ENCODE peak calls at places on chromosomes 7 and 10, in five cellular contexts. Q, K, G, R and M are unnamed samples.
A peak's percentile ranks its signal among the peaks of the same experiment; 100 is the strongest.

GRCh38 chr10:45421231-45422097 is 47.4 kb downstream of the ALOX5 start:
- DNase-seq in G (no peak), R (no peak), Q (no peak), K (no peak), M (no peak)

GRCh38 chr7:50552921-50553320 is 12.3 kb downstream of the DDC start:
- DNase-seq in G (peak; percentile 78), Q (peak; percentile 66), K (no peak), R (peak; percentile 57), M (peak; percentile 48)

GRCh38 chr7:100629117-100629711 is 12.1 kb downstream of the TFR2 start:
- DNase-seq in G (no peak), K (peak; percentile 28), Q (peak; percentile 32), R (peak; percentile 90), M (peak; percentile 86)

GRCh38 chr7:85186083-85186520 is 754 bp downstream of the SEMA3D start:
- DNase-seq in Q (peak; percentile 68), K (no peak), R (peak; percentile 65), G (peak; percentile 78), M (no peak)

GRCh38 chr7:43553999-43554398 is 28.9 kb upstream of the STK17A start:
- DNase-seq in R (no peak), G (no peak), Q (peak; percentile 61), K (no peak), M (no peak)

GRCh38 chr7:159197066-159197975 is 52.7 kb upstream of the VIPR2 start:
- DNase-seq in K (no peak), G (peak; percentile 49), Q (no peak), R (peak; percentile 23), M (no peak)

GRCh38 chr7:20441886-20442505 is 111.3 kb downstream of the ITGB8 start:
- DNase-seq in R (no peak), K (no peak), Q (peak; percentile 13), G (no peak), M (no peak)

GRCh38 chr7:20330176-20330796 is 414 bp upstream of the ITGB8 start:
- DNase-seq in K (no peak), Q (peak; percentile 99), R (peak; percentile 81), G (peak; percentile 95), M (peak; percentile 68)

GRCh38 chr7:7183061-7183832 is 903 bp downstream of the C1GALT1 start:
- DNase-seq in G (peak; percentile 75), K (no peak), R (peak; percentile 66), Q (peak; percentile 65), M (peak; percentile 77)

GRCh38 chr10:8752146-8752843 is 697.8 kb downstream of the GATA3 start:
- DNase-seq in K (no peak), R (peak; percentile 5), G (no peak), Q (no peak), M (no peak)

GRCh38 chr10:102235991-102236390 is 5.3 kb downstream of the PITX3 start:
- DNase-seq in G (no peak), R (no peak), K (no peak), Q (no peak), M (no peak)
- H3K9me2 ChIP-seq in G (no peaks in the 10 kb centered on the region), R (no peaks in the 10 kb centered on the region), K (no peaks in the 10 kb centered on the region), Q (no peaks in the 10 kb centered on the region), M (no peaks in the 10 kb centered on the region)

GRCh38 chr10:97099089-97099488 is 86.7 kb downstream of the SLIT1 start:
- DNase-seq in G (no peak), Q (no peak), R (no peak), K (no peak), M (no peak)

GRCh38 chr10:97096327-97097153 is 89.2 kb downstream of the SLIT1 start:
- DNase-seq in K (no peak), Q (no peak), G (no peak), R (no peak), M (no peak)

GRCh38 chr10:97099868-97100267 is 85.9 kb downstream of the SLIT1 start:
- DNase-seq in R (no peak), K (no peak), G (no peak), Q (no peak), M (no peak)

GRCh38 chr10:97097154-97097490 is 88.6 kb downstream of the SLIT1 start:
- DNase-seq in G (no peak), R (no peak), Q (no peak), K (no peak), M (no peak)

DNA sequence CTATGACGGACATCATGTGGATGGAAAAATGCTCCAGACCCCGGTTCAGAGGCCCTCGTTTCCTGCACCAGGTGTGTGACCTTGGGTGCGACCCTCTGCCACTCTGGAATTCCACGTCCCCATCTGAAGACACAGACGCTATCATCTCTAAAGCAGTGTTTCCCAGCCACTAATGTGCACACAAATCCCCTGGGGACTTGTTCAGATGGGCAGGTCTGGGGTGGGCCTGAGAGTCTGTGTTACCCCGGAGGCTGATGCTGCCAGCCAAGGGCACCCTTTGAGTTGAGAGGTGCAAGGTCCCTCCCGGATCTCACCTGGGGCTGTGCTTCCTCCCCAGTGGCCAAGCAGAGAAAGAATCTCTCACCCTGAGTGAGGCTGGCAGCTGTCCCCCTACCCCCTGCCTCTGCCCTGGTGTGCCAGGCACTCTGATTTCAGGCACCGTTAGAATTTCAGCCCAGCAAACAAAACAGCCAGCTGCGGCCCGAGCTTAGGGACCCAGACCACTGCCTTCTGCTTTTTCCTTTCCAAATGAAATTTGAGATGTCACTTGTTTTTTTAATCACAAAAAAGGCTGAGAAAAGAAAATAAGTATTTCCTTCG is 90.0 kb downstream of the SLIT1 start:
- DNase-seq in K (no peak), G (no peak), R (no peak), Q (no peak), M (no peak)
- H3K27me3 ChIP-seq in K (peaks cover 37% of the 10 kb centered on the region), G (peaks cover 13% of the 10 kb centered on the region), R (no peaks in the 10 kb centered on the region), Q (peaks cover 44% of the 10 kb centered on the region), M (no peaks in the 10 kb centered on the region)

GRCh38 chr7:47785923-47786556 is 162.2 kb downstream of the PKD1L1 start:
- DNase-seq in Q (peak; percentile 28), K (no peak), R (no peak), G (no peak), M (no peak)

GRCh38 chr7:47787249-47788069 is 160.8 kb downstream of the PKD1L1 start:
- DNase-seq in G (no peak), Q (peak; percentile 33), R (no peak), K (no peak), M (no peak)

GRCh38 chr7:47783456-47784240 is 164.6 kb downstream of the PKD1L1 start:
- DNase-seq in R (no peak), K (peak; percentile 77), G (peak; percentile 71), Q (peak; percentile 94), M (no peak)

GRCh38 chr7:47788083-47788482 is 160.2 kb downstream of the PKD1L1 start:
- DNase-seq in G (no peak), K (no peak), Q (no peak), R (no peak), M (no peak)

GRCh38 chr7:47786557-47787248 is 161.6 kb downstream of the PKD1L1 start:
- DNase-seq in G (peak; percentile 89), Q (peak; percentile 99), R (peak; percentile 34), K (peak; percentile 91), M (no peak)
- H3K4me1 ChIP-seq in G (peaks cover 44% of the 10 kb centered on the region), Q (peaks cover 59% of the 10 kb centered on the region), R (no peaks in the 10 kb centered on the region), K (peaks cover 62% of the 10 kb centered on the region), M (peaks cover 6% of the 10 kb centered on the region)

GRCh38 chr10:310976-311639 is 175.9 kb downstream of the ZMYND11 start:
- DNase-seq in Q (peak; percentile 48), R (no peak), G (no peak), K (no peak), M (no peak)
- H3K9me2 ChIP-seq in Q (no peaks in the 10 kb centered on the region), R (no peaks in the 10 kb centered on the region), G (no peaks in the 10 kb centered on the region), K (no peaks in the 10 kb centered on the region), M (no peaks in the 10 kb centered on the region)

GRCh38 chr10:95517536-95518454 is 43.4 kb downstream of the SORBS1 start:
- DNase-seq in Q (peak; percentile 57), R (no peak), K (no peak), G (peak; percentile 76), M (peak; percentile 49)
- H3K27me3 ChIP-seq in Q (no peaks in the 10 kb centered on the region), R (no peaks in the 10 kb centered on the region), K (no peaks in the 10 kb centered on the region), G (no peaks in the 10 kb centered on the region), M (no peaks in the 10 kb centered on the region)

GRCh38 chr7:134799387-134799786 is 20.0 kb downstream of the CALD1 start:
- DNase-seq in Q (no peak), R (no peak), G (no peak), K (no peak), M (no peak)
- H3K4me1 ChIP-seq in Q (peaks cover 52% of the 10 kb centered on the region), R (no peaks in the 10 kb centered on the region), G (peaks cover 9% of the 10 kb centered on the region), K (no peaks in the 10 kb centered on the region), M (peaks cover 6% of the 10 kb centered on the region)

GRCh38 chr10:94010116-94010515 is 16.4 kb downstream of the PLCE1 start:
- DNase-seq in G (no peak), K (no peak), R (no peak), Q (no peak), M (no peak)

GRCh38 chr10:94006591-94007550 is 13.1 kb downstream of the PLCE1 start:
- DNase-seq in K (no peak), G (peak; percentile 76), Q (peak; percentile 87), R (no peak), M (no peak)

GRCh38 chr10:94010886-94011285 is 17.2 kb downstream of the PLCE1 start:
- DNase-seq in G (no peak), Q (peak; percentile 40), K (no peak), R (no peak), M (no peak)

GRCh38 chr10:94011296-94011695 is 17.6 kb downstream of the PLCE1 start:
- DNase-seq in R (no peak), Q (no peak), G (no peak), K (no peak), M (no peak)

DNA sequence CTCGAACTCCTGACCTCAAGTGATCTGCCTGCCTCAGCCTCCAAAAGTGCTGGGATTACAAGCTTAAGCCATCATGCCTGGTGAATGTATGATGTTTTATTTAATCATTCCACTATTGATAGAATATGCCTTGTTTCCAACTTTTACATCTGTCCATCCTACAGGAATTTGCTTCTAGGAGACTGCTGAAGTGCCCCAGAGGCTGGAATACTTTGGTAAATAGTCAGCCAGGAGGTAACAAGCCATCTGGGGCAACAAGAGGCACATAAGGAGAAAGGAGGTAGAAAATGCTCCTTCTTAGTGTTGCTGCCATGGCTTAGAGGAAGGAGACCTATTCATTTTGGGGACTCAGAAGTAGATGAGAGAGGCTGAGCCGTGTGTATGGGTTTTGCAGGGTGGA is 14.8 kb downstream of the PLCE1 start:
- DNase-seq in Q (no peak), K (no peak), G (no peak), R (no peak), M (no peak)
- H3K9me2 ChIP-seq in Q (no peaks in the 10 kb centered on the region), K (no peaks in the 10 kb centered on the region), G (no peaks in the 10 kb centered on the region), R (peaks cover 5% of the 10 kb centered on the region), M (no peaks in the 10 kb centered on the region)

GRCh38 chr10:110789604-110790428 is 81.9 kb upstream of the PDCD4 start:
- DNase-seq in R (no peak), Q (no peak), G (no peak), K (no peak), M (no peak)
- H3K27me3 ChIP-seq in R (no peaks in the 10 kb centered on the region), Q (peaks cover 20% of the 10 kb centered on the region), G (no peaks in the 10 kb centered on the region), K (no peaks in the 10 kb centered on the region), M (no peaks in the 10 kb centered on the region)

DNA sequence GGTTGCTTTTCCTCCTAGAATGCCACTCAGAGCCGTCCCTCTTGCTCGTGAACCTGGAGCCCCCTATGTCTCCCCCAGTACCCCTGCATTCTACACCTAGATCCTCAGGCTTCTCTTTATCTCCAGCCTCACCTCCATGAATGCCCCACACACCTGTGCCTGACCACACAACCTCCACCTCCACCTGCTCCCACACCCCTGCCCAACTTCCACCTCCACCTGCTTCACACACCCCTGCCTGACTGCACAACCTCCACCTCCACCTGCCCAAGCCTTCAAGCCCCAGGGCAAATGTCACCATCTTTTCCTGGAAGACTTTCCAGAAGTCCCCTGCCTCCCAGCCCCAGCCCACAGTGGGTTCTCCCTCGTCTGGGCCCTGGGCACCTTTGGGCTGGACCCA is 6.9 kb upstream of the LFNG start:
- DNase-seq in R (no peak), G (no peak), Q (no peak), K (no peak), M (no peak)
- H3K4me1 ChIP-seq in R (peaks cover 11% of the 10 kb centered on the region), G (peaks cover 21% of the 10 kb centered on the region), Q (peaks cover 27% of the 10 kb centered on the region), K (peaks cover 10% of the 10 kb centered on the region), M (peaks cover 12% of the 10 kb centered on the region)